ENCODE peak calls at places on chromosomes 12 and 14, in ten cellular contexts. One of them, this sample, is unnamed.

GRCh38 chr14:72679106-72679505 is 214.8 kb downstream of the DPF3 start:
- DNase-seq in NCI-H1105: no peak
- DNase-seq in occipital lobe: no peak
- DNase-seq in astrocyte of the spinal cord: peak; percentile 54
- DNase-seq in activated CD4-positive, CD25-positive, alpha-beta regulatory T cell: no peak
- DNase-seq in ELF-1: no peak
- DNase-seq in ureter: no peak
- DNase-seq in DMS 273 treated with DMSO at 0.1 percent for 48 hours: peak; percentile 42
- DNase-seq in GM20000: no peak
- DNase-seq in Daoy: no peak
- DNase-seq in this sample: no peak

GRCh38 chr12:18932715-18933114 is 194.8 kb downstream of the CAPZA3 start:
- DNase-seq in astrocyte of the spinal cord: no peak
- DNase-seq in ELF-1: no peak
- DNase-seq in Daoy: no peak
- DNase-seq in ureter: no peak
- DNase-seq in GM20000: no peak
- DNase-seq in occipital lobe: no peak
- DNase-seq in DMS 273 treated with DMSO at 0.1 percent for 48 hours: no peak
- DNase-seq in activated CD4-positive, CD25-positive, alpha-beta regulatory T cell: no peak
- DNase-seq in NCI-H1105: no peak
- DNase-seq in this sample: no peak

GRCh38 chr14:81464253-81465001 is 64.3 kb upstream of the STON2 start:
- DNase-seq in ureter: peak; percentile 58
- DNase-seq in Daoy: peak; percentile 54
- DNase-seq in activated CD4-positive, CD25-positive, alpha-beta regulatory T cell: peak; percentile 12
- DNase-seq in occipital lobe: no peak
- DNase-seq in ELF-1: peak; percentile 66
- DNase-seq in NCI-H1105: peak; percentile 25
- DNase-seq in GM20000: peak; percentile 75
- DNase-seq in astrocyte of the spinal cord: peak; percentile 71
- DNase-seq in DMS 273 treated with DMSO at 0.1 percent for 48 hours: peak; percentile 37
- DNase-seq in this sample: no peak

GRCh38 chr12:4947297-4947696 is 37.6 kb downstream of the KCNA1 start:
- DNase-seq in DMS 273 treated with DMSO at 0.1 percent for 48 hours: no peak
- DNase-seq in occipital lobe: no peak
- DNase-seq in Daoy: no peak
- DNase-seq in GM20000: no peak
- DNase-seq in activated CD4-positive, CD25-positive, alpha-beta regulatory T cell: no peak
- DNase-seq in astrocyte of the spinal cord: no peak
- DNase-seq in NCI-H1105: no peak
- DNase-seq in ureter: no peak
- DNase-seq in ELF-1: no peak
- DNase-seq in this sample: no peak

GRCh38 chr14:99946652-99947489 is 118.4 kb upstream of the EVL start:
- DNase-seq in ELF-1: peak; percentile 49
- DNase-seq in Daoy: peak; percentile 52
- DNase-seq in GM20000: peak; percentile 82
- DNase-seq in DMS 273 treated with DMSO at 0.1 percent for 48 hours: no peak
- DNase-seq in astrocyte of the spinal cord: no peak
- DNase-seq in activated CD4-positive, CD25-positive, alpha-beta regulatory T cell: peak; percentile 41
- DNase-seq in NCI-H1105: peak; percentile 40
- DNase-seq in ureter: no peak
- DNase-seq in occipital lobe: no peak
- DNase-seq in this sample: no peak

GRCh38 chr14:35369701-35370191 is 34.8 kb downstream of the NFKBIA start:
- DNase-seq in occipital lobe: no peak
- DNase-seq in astrocyte of the spinal cord: peak; percentile 40
- DNase-seq in activated CD4-positive, CD25-positive, alpha-beta regulatory T cell: no peak
- DNase-seq in GM20000: no peak
- DNase-seq in NCI-H1105: no peak
- DNase-seq in DMS 273 treated with DMSO at 0.1 percent for 48 hours: no peak
- DNase-seq in Daoy: no peak
- DNase-seq in ureter: no peak
- DNase-seq in ELF-1: no peak
- DNase-seq in this sample: no peak

GRCh38 chr12:72035625-72036024 is 97.0 kb downstream of the TPH2 start:
- DNase-seq in occipital lobe: no peak
- DNase-seq in NCI-H1105: no peak
- DNase-seq in DMS 273 treated with DMSO at 0.1 percent for 48 hours: no peak
- DNase-seq in activated CD4-positive, CD25-positive, alpha-beta regulatory T cell: no peak
- DNase-seq in astrocyte of the spinal cord: no peak
- DNase-seq in ureter: no peak
- DNase-seq in ELF-1: peak; percentile 15
- DNase-seq in GM20000: no peak
- DNase-seq in Daoy: no peak
- DNase-seq in this sample: no peak

GRCh38 chr14:30283822-30284446 is 275.0 kb upstream of the G2E3 start:
- DNase-seq in ureter: no peak
- DNase-seq in activated CD4-positive, CD25-positive, alpha-beta regulatory T cell: no peak
- DNase-seq in occipital lobe: no peak
- DNase-seq in GM20000: peak; percentile 18
- DNase-seq in astrocyte of the spinal cord: peak; percentile 66
- DNase-seq in ELF-1: peak; percentile 59
- DNase-seq in DMS 273 treated with DMSO at 0.1 percent for 48 hours: no peak
- DNase-seq in NCI-H1105: no peak
- DNase-seq in Daoy: peak; percentile 54
- DNase-seq in this sample: no peak

GRCh38 chr12:124847113-124847512 is 16.6 kb downstream of the SCARB1 start:
- DNase-seq in astrocyte of the spinal cord: no peak
- DNase-seq in DMS 273 treated with DMSO at 0.1 percent for 48 hours: no peak
- DNase-seq in activated CD4-positive, CD25-positive, alpha-beta regulatory T cell: no peak
- DNase-seq in ureter: no peak
- DNase-seq in NCI-H1105: no peak
- DNase-seq in occipital lobe: no peak
- DNase-seq in ELF-1: no peak
- DNase-seq in Daoy: no peak
- DNase-seq in GM20000: no peak
- DNase-seq in this sample: no peak

GRCh38 chr12:42921741-42922511 is 332.4 kb upstream of the PRICKLE1 start:
- DNase-seq in GM20000: no peak
- DNase-seq in astrocyte of the spinal cord: peak; percentile 18
- DNase-seq in NCI-H1105: no peak
- DNase-seq in DMS 273 treated with DMSO at 0.1 percent for 48 hours: no peak
- DNase-seq in ELF-1: peak; percentile 16
- DNase-seq in Daoy: peak; percentile 3
- DNase-seq in occipital lobe: no peak
- DNase-seq in ureter: no peak
- DNase-seq in activated CD4-positive, CD25-positive, alpha-beta regulatory T cell: no peak
- DNase-seq in this sample: no peak

GRCh38 chr12:131385313-131386166 is 325.4 kb upstream of the SFSWAP start:
- DNase-seq in ELF-1: no peak
- DNase-seq in occipital lobe: no peak
- DNase-seq in ureter: no peak
- DNase-seq in DMS 273 treated with DMSO at 0.1 percent for 48 hours: no peak
- DNase-seq in activated CD4-positive, CD25-positive, alpha-beta regulatory T cell: no peak
- DNase-seq in GM20000: no peak
- DNase-seq in NCI-H1105: no peak
- DNase-seq in Daoy: no peak
- DNase-seq in astrocyte of the spinal cord: no peak
- DNase-seq in this sample: no peak

GRCh38 chr12:66190519-66191406 is 1.7 kb downstream of the IRAK3 start:
- DNase-seq in ureter: no peak
- DNase-seq in GM20000: no peak
- DNase-seq in astrocyte of the spinal cord: peak; percentile 12
- DNase-seq in occipital lobe: no peak
- DNase-seq in activated CD4-positive, CD25-positive, alpha-beta regulatory T cell: no peak
- DNase-seq in NCI-H1105: no peak
- DNase-seq in ELF-1: no peak
- DNase-seq in DMS 273 treated with DMSO at 0.1 percent for 48 hours: no peak
- DNase-seq in Daoy: peak; percentile 8
- DNase-seq in this sample: no peak

GRCh38 chr14:32991706-32992105 is 53.0 kb downstream of the NPAS3 start:
- DNase-seq in NCI-H1105: no peak
- DNase-seq in ELF-1: no peak
- DNase-seq in activated CD4-positive, CD25-positive, alpha-beta regulatory T cell: no peak
- DNase-seq in occipital lobe: no peak
- DNase-seq in Daoy: no peak
- DNase-seq in DMS 273 treated with DMSO at 0.1 percent for 48 hours: no peak
- DNase-seq in astrocyte of the spinal cord: no peak
- DNase-seq in ureter: no peak
- DNase-seq in GM20000: no peak
- DNase-seq in this sample: no peak

GRCh38 chr12:49903700-49904423 is at the start of gene FAIM2:
- DNase-seq in GM20000: no peak
- DNase-seq in ureter: peak; percentile 65
- DNase-seq in NCI-H1105: no peak
- DNase-seq in occipital lobe: peak; percentile 89
- DNase-seq in DMS 273 treated with DMSO at 0.1 percent for 48 hours: no peak
- DNase-seq in ELF-1: no peak
- DNase-seq in Daoy: no peak
- DNase-seq in activated CD4-positive, CD25-positive, alpha-beta regulatory T cell: peak; percentile 16
- DNase-seq in astrocyte of the spinal cord: peak; percentile 28
- DNase-seq in this sample: peak; percentile 79

GRCh38 chr12:26648066-26648465 is 184.9 kb downstream of the ITPR2 start:
- DNase-seq in activated CD4-positive, CD25-positive, alpha-beta regulatory T cell: no peak
- DNase-seq in occipital lobe: no peak
- DNase-seq in Daoy: no peak
- DNase-seq in ELF-1: no peak
- DNase-seq in ureter: no peak
- DNase-seq in DMS 273 treated with DMSO at 0.1 percent for 48 hours: no peak
- DNase-seq in NCI-H1105: no peak
- DNase-seq in astrocyte of the spinal cord: no peak
- DNase-seq in GM20000: no peak
- DNase-seq in this sample: no peak

GRCh38 chr14:60310086-60310684 is 61.2 kb downstream of the PPM1A start:
- DNase-seq in DMS 273 treated with DMSO at 0.1 percent for 48 hours: no peak
- DNase-seq in occipital lobe: no peak
- DNase-seq in GM20000: no peak
- DNase-seq in astrocyte of the spinal cord: no peak
- DNase-seq in ureter: no peak
- DNase-seq in Daoy: no peak
- DNase-seq in activated CD4-positive, CD25-positive, alpha-beta regulatory T cell: no peak
- DNase-seq in ELF-1: no peak
- DNase-seq in NCI-H1105: no peak
- DNase-seq in this sample: no peak

GRCh38 chr12:42326466-42327226 is 679 bp downstream of the PPHLN1 start:
- DNase-seq in ELF-1: peak; percentile 43
- DNase-seq in ureter: no peak
- DNase-seq in Daoy: peak; percentile 65
- DNase-seq in NCI-H1105: peak; percentile 36
- DNase-seq in activated CD4-positive, CD25-positive, alpha-beta regulatory T cell: no peak
- DNase-seq in GM20000: no peak
- DNase-seq in occipital lobe: no peak
- DNase-seq in DMS 273 treated with DMSO at 0.1 percent for 48 hours: no peak
- DNase-seq in astrocyte of the spinal cord: peak; percentile 71
- DNase-seq in this sample: no peak

GRCh38 chr12:52469853-52470252 is 3.8 kb downstream of the KRT6C start:
- DNase-seq in Daoy: no peak
- DNase-seq in activated CD4-positive, CD25-positive, alpha-beta regulatory T cell: no peak
- DNase-seq in NCI-H1105: no peak
- DNase-seq in astrocyte of the spinal cord: no peak
- DNase-seq in ELF-1: no peak
- DNase-seq in occipital lobe: no peak
- DNase-seq in GM20000: no peak
- DNase-seq in DMS 273 treated with DMSO at 0.1 percent for 48 hours: no peak
- DNase-seq in ureter: no peak
- DNase-seq in this sample: no peak

GRCh38 chr12:128829870-128830504 is 6.2 kb upstream of the SLC15A4 start:
- DNase-seq in activated CD4-positive, CD25-positive, alpha-beta regulatory T cell: no peak
- DNase-seq in DMS 273 treated with DMSO at 0.1 percent for 48 hours: no peak
- DNase-seq in NCI-H1105: no peak
- DNase-seq in ureter: peak; percentile 35
- DNase-seq in Daoy: no peak
- DNase-seq in occipital lobe: no peak
- DNase-seq in ELF-1: no peak
- DNase-seq in astrocyte of the spinal cord: no peak
- DNase-seq in GM20000: peak; percentile 80
- DNase-seq in this sample: peak; percentile 58

GRCh38 chr12:49039421-49040363 is 20.9 kb downstream of the KMT2D start:
- DNase-seq in GM20000: no peak
- DNase-seq in Daoy: no peak
- DNase-seq in activated CD4-positive, CD25-positive, alpha-beta regulatory T cell: no peak
- DNase-seq in astrocyte of the spinal cord: no peak
- DNase-seq in occipital lobe: no peak
- DNase-seq in NCI-H1105: no peak
- DNase-seq in DMS 273 treated with DMSO at 0.1 percent for 48 hours: no peak
- DNase-seq in ELF-1: no peak
- DNase-seq in ureter: no peak
- DNase-seq in this sample: no peak

GRCh38 chr12:52063986-52064649 is 5.7 kb upstream of the ATG101 start:
- DNase-seq in NCI-H1105: no peak
- DNase-seq in astrocyte of the spinal cord: peak; percentile 86
- DNase-seq in GM20000: no peak
- DNase-seq in ureter: no peak
- DNase-seq in activated CD4-positive, CD25-positive, alpha-beta regulatory T cell: no peak
- DNase-seq in Daoy: peak; percentile 79
- DNase-seq in DMS 273 treated with DMSO at 0.1 percent for 48 hours: no peak
- DNase-seq in ELF-1: no peak
- DNase-seq in occipital lobe: no peak
- DNase-seq in this sample: peak; percentile 96

GRCh38 chr12:117294206-117294605 is 67.2 kb downstream of the NOS1 start:
- DNase-seq in GM20000: no peak
- DNase-seq in astrocyte of the spinal cord: no peak
- DNase-seq in ELF-1: peak; percentile 9
- DNase-seq in NCI-H1105: peak; percentile 74
- DNase-seq in occipital lobe: no peak
- DNase-seq in DMS 273 treated with DMSO at 0.1 percent for 48 hours: peak; percentile 78
- DNase-seq in ureter: no peak
- DNase-seq in activated CD4-positive, CD25-positive, alpha-beta regulatory T cell: no peak
- DNase-seq in Daoy: peak; percentile 34
- DNase-seq in this sample: no peak

GRCh38 chr12:15853877-15854276 is 28.3 kb upstream of the STRAP start:
- DNase-seq in ureter: no peak
- DNase-seq in activated CD4-positive, CD25-positive, alpha-beta regulatory T cell: no peak
- DNase-seq in astrocyte of the spinal cord: no peak
- DNase-seq in NCI-H1105: no peak
- DNase-seq in DMS 273 treated with DMSO at 0.1 percent for 48 hours: no peak
- DNase-seq in GM20000: no peak
- DNase-seq in Daoy: no peak
- DNase-seq in ELF-1: no peak
- DNase-seq in occipital lobe: no peak
- DNase-seq in this sample: no peak

GRCh38 chr14:87052646-87053225 is 940.2 kb downstream of the GALC start:
- DNase-seq in ureter: no peak
- DNase-seq in ELF-1: no peak
- DNase-seq in occipital lobe: peak; percentile 30
- DNase-seq in activated CD4-positive, CD25-positive, alpha-beta regulatory T cell: no peak
- DNase-seq in NCI-H1105: no peak
- DNase-seq in GM20000: no peak
- DNase-seq in Daoy: no peak
- DNase-seq in astrocyte of the spinal cord: no peak
- DNase-seq in DMS 273 treated with DMSO at 0.1 percent for 48 hours: peak; percentile 56
- DNase-seq in this sample: no peak

GRCh38 chr12:92466391-92467305 is 236.1 kb upstream of the PLEKHG7 start:
- DNase-seq in NCI-H1105: no peak
- DNase-seq in ureter: no peak
- DNase-seq in DMS 273 treated with DMSO at 0.1 percent for 48 hours: no peak
- DNase-seq in ELF-1: peak; percentile 40
- DNase-seq in occipital lobe: no peak
- DNase-seq in Daoy: no peak
- DNase-seq in astrocyte of the spinal cord: peak; percentile 40
- DNase-seq in GM20000: no peak
- DNase-seq in activated CD4-positive, CD25-positive, alpha-beta regulatory T cell: no peak
- DNase-seq in this sample: no peak

GRCh38 chr12:57584690-57585089 is 6.3 kb upstream of the PIP4K2C start:
- DNase-seq in ELF-1: no peak
- DNase-seq in Daoy: no peak
- DNase-seq in GM20000: no peak
- DNase-seq in astrocyte of the spinal cord: no peak
- DNase-seq in ureter: no peak
- DNase-seq in DMS 273 treated with DMSO at 0.1 percent for 48 hours: no peak
- DNase-seq in activated CD4-positive, CD25-positive, alpha-beta regulatory T cell: no peak
- DNase-seq in occipital lobe: no peak
- DNase-seq in NCI-H1105: no peak
- DNase-seq in this sample: no peak

GRCh38 chr12:75658826-75659823 is 147.7 kb upstream of the KRR1 start:
- DNase-seq in DMS 273 treated with DMSO at 0.1 percent for 48 hours: no peak
- DNase-seq in Daoy: peak; percentile 72
- DNase-seq in ELF-1: no peak
- DNase-seq in ureter: no peak
- DNase-seq in activated CD4-positive, CD25-positive, alpha-beta regulatory T cell: no peak
- DNase-seq in occipital lobe: peak; percentile 20
- DNase-seq in astrocyte of the spinal cord: peak; percentile 90
- DNase-seq in NCI-H1105: peak; percentile 57
- DNase-seq in GM20000: no peak
- DNase-seq in this sample: no peak

This sample was measured in right atrium auricular region.